ENCODE peak calls at places on chromosome 2, in six cellular contexts. One of them, this sample, is unnamed.

GRCh38 chr2:109069430-109070194 is 59.4 kb upstream of the SH3RF3 start:
- DNase-seq in PC-9: no peak
- DNase-seq in right lobe of liver: no peak
- DNase-seq in pancreas: no peak
- DNase-seq in A549: no peak
- DNase-seq in IMR-90: no peak
- DNase-seq in this sample: no peak

GRCh38 chr2:199806179-199806578 is 44.8 kb downstream of the FTCDNL1 start:
- DNase-seq in right lobe of liver: no peak
- DNase-seq in A549: no peak
- DNase-seq in IMR-90: peak; percentile 74
- DNase-seq in PC-9: no peak
- DNase-seq in pancreas: no peak
- DNase-seq in this sample: no peak

GRCh38 chr2:197674546-197674945 is 841 bp downstream of the RFTN2 start:
- DNase-seq in IMR-90: peak; percentile 26
- DNase-seq in A549: no peak
- DNase-seq in PC-9: no peak
- DNase-seq in pancreas: no peak
- DNase-seq in right lobe of liver: no peak
- DNase-seq in this sample: no peak

GRCh38 chr2:108534577-108535379 is 508 bp downstream of the LIMS1 start:
- DNase-seq in A549: peak; percentile 32
- DNase-seq in IMR-90: no peak
- DNase-seq in pancreas: peak; percentile 50
- DNase-seq in PC-9: no peak
- DNase-seq in right lobe of liver: peak; percentile 62
- DNase-seq in this sample: no peak

GRCh38 chr2:145108385-145108784 is 588.5 kb upstream of the ZEB2 start:
- DNase-seq in right lobe of liver: peak; percentile 45
- DNase-seq in IMR-90: peak; percentile 35
- DNase-seq in A549: no peak
- DNase-seq in pancreas: peak; percentile 10
- DNase-seq in PC-9: no peak
- DNase-seq in this sample: no peak

GRCh38 chr2:225036431-225036830 is 5.8 kb downstream of the DOCK10 start:
- DNase-seq in right lobe of liver: no peak
- DNase-seq in PC-9: no peak
- DNase-seq in A549: no peak
- DNase-seq in pancreas: no peak
- DNase-seq in IMR-90: no peak
- DNase-seq in this sample: no peak

GRCh38 chr2:206586609-206587008 is 55.7 kb upstream of the FAM237A start:
- DNase-seq in IMR-90: no peak
- DNase-seq in right lobe of liver: no peak
- DNase-seq in A549: no peak
- DNase-seq in pancreas: no peak
- DNase-seq in PC-9: no peak
- DNase-seq in this sample: no peak

GRCh38 chr2:83006991-83007390 is 1452.1 kb downstream of the SUCLG1 start:
- DNase-seq in IMR-90: no peak
- DNase-seq in PC-9: no peak
- DNase-seq in A549: no peak
- DNase-seq in right lobe of liver: no peak
- DNase-seq in pancreas: no peak
- DNase-seq in this sample: no peak

GRCh38 chr2:170972508-170973224 is 43.6 kb downstream of the GORASP2 start:
- DNase-seq in IMR-90: no peak
- DNase-seq in A549: no peak
- DNase-seq in right lobe of liver: peak; percentile 60
- DNase-seq in PC-9: no peak
- DNase-seq in pancreas: no peak
- DNase-seq in this sample: no peak

GRCh38 chr2:37698931-37699481 is 27.6 kb upstream of the CDC42EP3 start:
- DNase-seq in A549: no peak
- DNase-seq in IMR-90: peak; percentile 73
- DNase-seq in PC-9: peak; percentile 23
- DNase-seq in pancreas: no peak
- DNase-seq in right lobe of liver: no peak
- DNase-seq in this sample: no peak

GRCh38 chr2:162773352-162773751 is 65.2 kb downstream of the KCNH7 start:
- DNase-seq in pancreas: no peak
- DNase-seq in right lobe of liver: no peak
- DNase-seq in PC-9: no peak
- DNase-seq in A549: no peak
- DNase-seq in IMR-90: no peak
- DNase-seq in this sample: no peak

GRCh38 chr2:10659898-10660568 is 29.7 kb downstream of the NOL10 start:
- DNase-seq in IMR-90: peak; percentile 90
- DNase-seq in right lobe of liver: peak; percentile 72
- DNase-seq in A549: peak; percentile 65
- DNase-seq in pancreas: peak; percentile 33
- DNase-seq in PC-9: peak; percentile 76
- DNase-seq in this sample: no peak

GRCh38 chr2:150136407-150136806 is 351.1 kb downstream of the RND3 start:
- DNase-seq in IMR-90: no peak
- DNase-seq in PC-9: no peak
- DNase-seq in right lobe of liver: no peak
- DNase-seq in pancreas: no peak
- DNase-seq in A549: no peak
- DNase-seq in this sample: no peak

GRCh38 chr2:20611077-20611843 is 39.6 kb downstream of the HS1BP3 start:
- DNase-seq in A549: no peak
- DNase-seq in IMR-90: peak; percentile 97
- DNase-seq in PC-9: peak; percentile 74
- DNase-seq in right lobe of liver: peak; percentile 84
- DNase-seq in pancreas: peak; percentile 42
- DNase-seq in this sample: no peak

GRCh38 chr2:127143851-127144782 is 37.2 kb upstream of the BIN1 start:
- DNase-seq in right lobe of liver: no peak
- DNase-seq in PC-9: no peak
- DNase-seq in IMR-90: peak; percentile 49
- DNase-seq in A549: no peak
- DNase-seq in pancreas: no peak
- DNase-seq in this sample: no peak

DNA sequence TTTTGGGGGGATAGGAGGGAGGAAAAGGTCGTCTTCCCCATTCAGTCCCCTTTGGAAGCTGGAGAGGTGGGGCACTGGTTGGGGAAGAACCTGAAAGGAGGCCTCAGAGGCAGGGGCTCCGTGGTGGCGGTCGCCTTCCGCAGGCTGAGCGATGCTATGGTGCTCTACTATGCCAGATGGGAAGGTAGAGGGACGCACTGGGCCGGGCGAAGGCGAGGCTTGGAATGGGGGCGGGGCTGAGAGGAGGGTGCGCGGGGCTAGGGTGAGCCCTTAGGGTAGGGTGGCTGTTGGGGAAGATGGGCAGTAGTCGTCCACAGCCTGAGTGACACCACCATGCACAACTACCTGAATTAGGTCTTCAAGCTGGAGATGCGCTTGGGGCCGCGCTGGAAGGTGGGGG is 11.1 kb downstream of the ZAP70 start:
- DNase-seq in A549: no peak
- DNase-seq in IMR-90: no peak
- DNase-seq in pancreas: no peak
- DNase-seq in PC-9: no peak
- DNase-seq in right lobe of liver: no peak
- DNase-seq in this sample: no peak
- TF ChIP-seq CTCF in A549: no peak
- TF ChIP-seq CTCF in IMR-90: no peak
- TF ChIP-seq CTCF in pancreas: no peak
- TF ChIP-seq CTCF in PC-9: no peak
- TF ChIP-seq CTCF in right lobe of liver: no peak
- TF ChIP-seq CTCF in this sample: no peak

GRCh38 chr2:233643128-233643527 is 6.9 kb downstream of the UGT1A10 start:
- DNase-seq in IMR-90: no peak
- DNase-seq in PC-9: peak; percentile 45
- DNase-seq in pancreas: no peak
- DNase-seq in A549: no peak
- DNase-seq in right lobe of liver: no peak
- DNase-seq in this sample: no peak
- TF ChIP-seq CTCF in IMR-90: peak; percentile 10
- TF ChIP-seq CTCF in PC-9: peak; percentile 69
- TF ChIP-seq CTCF in pancreas: no peak
- TF ChIP-seq CTCF in A549: no peak
- TF ChIP-seq CTCF in right lobe of liver: peak; percentile 33
- TF ChIP-seq CTCF in this sample: no peak

DNA sequence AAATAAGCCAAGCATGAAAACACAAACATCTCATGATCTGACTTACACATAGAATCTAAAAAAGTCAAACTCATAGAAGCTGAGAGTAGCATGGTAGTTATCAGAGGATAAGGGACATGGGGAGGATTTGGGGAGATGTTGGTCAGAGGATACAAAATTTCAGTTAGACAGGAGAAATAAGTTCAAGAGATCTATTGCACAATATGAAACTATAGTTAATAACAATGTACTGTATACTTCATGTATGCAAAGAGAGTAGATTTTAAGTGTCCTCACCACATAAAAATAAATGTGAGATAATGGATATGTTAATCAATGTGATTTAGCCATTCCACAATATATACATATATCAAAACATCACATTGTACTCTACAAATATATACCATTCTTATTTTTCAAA is 10.0 kb upstream of the ASNSD1 start:
- DNase-seq in right lobe of liver: no peak
- DNase-seq in PC-9: no peak
- DNase-seq in A549: no peak
- DNase-seq in pancreas: no peak
- DNase-seq in IMR-90: no peak
- DNase-seq in this sample: no peak
- TF ChIP-seq CTCF in right lobe of liver: no peak
- TF ChIP-seq CTCF in PC-9: no peak
- TF ChIP-seq CTCF in A549: no peak
- TF ChIP-seq CTCF in pancreas: no peak
- TF ChIP-seq CTCF in IMR-90: no peak
- TF ChIP-seq CTCF in this sample: no peak

GRCh38 chr2:181656450-181657261 is at the start of gene CERKL:
- DNase-seq in IMR-90: peak; percentile 2
- DNase-seq in A549: peak; percentile 64
- DNase-seq in right lobe of liver: no peak
- DNase-seq in PC-9: peak; percentile 89
- DNase-seq in pancreas: peak; percentile 42
- DNase-seq in this sample: peak; percentile 25
- TF ChIP-seq CTCF in IMR-90: no peak
- TF ChIP-seq CTCF in A549: no peak
- TF ChIP-seq CTCF in right lobe of liver: no peak
- TF ChIP-seq CTCF in PC-9: no peak
- TF ChIP-seq CTCF in pancreas: no peak
- TF ChIP-seq CTCF in this sample: no peak

DNA sequence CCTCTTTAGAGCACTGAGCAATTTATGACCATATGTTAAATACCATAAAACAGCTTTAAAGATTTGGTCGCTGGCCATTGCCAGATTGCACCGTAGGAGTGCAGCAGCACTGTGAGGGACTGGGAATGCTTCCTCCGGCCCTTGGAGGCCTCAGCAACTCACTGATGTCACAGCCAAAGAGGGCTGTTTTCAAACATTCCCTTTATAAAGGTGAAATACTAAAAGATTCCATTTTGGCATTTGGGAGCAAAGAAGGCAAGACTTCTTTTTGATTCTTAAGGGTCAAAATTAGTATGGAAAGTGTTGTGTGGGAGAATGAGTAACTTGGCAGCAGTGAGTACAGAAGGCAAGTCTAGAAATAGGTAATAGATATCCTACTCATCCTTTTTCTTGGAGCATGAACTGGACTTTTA is 63.7 kb downstream of the BABAM2 start:
- DNase-seq in right lobe of liver: no peak
- DNase-seq in PC-9: no peak
- DNase-seq in pancreas: no peak
- DNase-seq in IMR-90: peak; percentile 45
- DNase-seq in A549: no peak
- DNase-seq in this sample: no peak
- TF ChIP-seq CTCF in right lobe of liver: no peak
- TF ChIP-seq CTCF in PC-9: no peak
- TF ChIP-seq CTCF in pancreas: no peak
- TF ChIP-seq CTCF in IMR-90: no peak
- TF ChIP-seq CTCF in A549: no peak
- TF ChIP-seq CTCF in this sample: no peak

GRCh38 chr2:209458018-209458979 is 34.5 kb downstream of the MAP2 start:
- DNase-seq in PC-9: no peak
- DNase-seq in IMR-90: no peak
- DNase-seq in pancreas: no peak
- DNase-seq in A549: no peak
- DNase-seq in right lobe of liver: no peak
- DNase-seq in this sample: no peak

GRCh38 chr2:209463835-209464234 is 40.0 kb downstream of the MAP2 start:
- DNase-seq in pancreas: no peak
- DNase-seq in PC-9: no peak
- DNase-seq in IMR-90: no peak
- DNase-seq in right lobe of liver: no peak
- DNase-seq in A549: no peak
- DNase-seq in this sample: no peak

GRCh38 chr2:209460151-209460761 is 36.4 kb downstream of the MAP2 start:
- DNase-seq in right lobe of liver: no peak
- DNase-seq in pancreas: no peak
- DNase-seq in IMR-90: no peak
- DNase-seq in A549: no peak
- DNase-seq in PC-9: no peak
- DNase-seq in this sample: no peak

GRCh38 chr2:209459359-209459758 is 35.5 kb downstream of the MAP2 start:
- DNase-seq in PC-9: no peak
- DNase-seq in pancreas: no peak
- DNase-seq in right lobe of liver: no peak
- DNase-seq in IMR-90: no peak
- DNase-seq in A549: no peak
- DNase-seq in this sample: no peak

DNA sequence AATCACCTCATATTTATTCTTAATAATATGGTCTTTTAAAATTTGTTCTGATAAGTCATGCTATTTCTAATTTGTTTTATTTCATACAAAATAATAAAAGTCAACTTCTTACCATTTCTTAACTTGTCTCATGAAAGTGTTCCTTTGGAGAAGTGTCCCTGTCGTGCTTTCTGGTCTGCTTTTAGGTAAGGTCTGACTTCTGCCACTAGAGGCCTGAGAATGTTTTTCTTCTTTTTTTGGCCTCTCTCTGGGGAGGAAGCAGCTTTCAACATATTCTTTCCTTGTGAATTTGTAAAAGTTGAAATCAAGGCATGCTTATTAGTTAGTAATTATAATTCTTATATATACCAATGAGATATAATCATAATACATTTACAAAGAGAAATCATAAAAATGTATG is 39.4 kb downstream of the MAP2 start:
- DNase-seq in A549: peak; percentile 5
- DNase-seq in right lobe of liver: no peak
- DNase-seq in PC-9: no peak
- DNase-seq in pancreas: no peak
- DNase-seq in IMR-90: no peak
- DNase-seq in this sample: no peak
- TF ChIP-seq CTCF in A549: no peak
- TF ChIP-seq CTCF in right lobe of liver: no peak
- TF ChIP-seq CTCF in PC-9: peak; percentile 15
- TF ChIP-seq CTCF in pancreas: no peak
- TF ChIP-seq CTCF in IMR-90: no peak
- TF ChIP-seq CTCF in this sample: no peak

DNA sequence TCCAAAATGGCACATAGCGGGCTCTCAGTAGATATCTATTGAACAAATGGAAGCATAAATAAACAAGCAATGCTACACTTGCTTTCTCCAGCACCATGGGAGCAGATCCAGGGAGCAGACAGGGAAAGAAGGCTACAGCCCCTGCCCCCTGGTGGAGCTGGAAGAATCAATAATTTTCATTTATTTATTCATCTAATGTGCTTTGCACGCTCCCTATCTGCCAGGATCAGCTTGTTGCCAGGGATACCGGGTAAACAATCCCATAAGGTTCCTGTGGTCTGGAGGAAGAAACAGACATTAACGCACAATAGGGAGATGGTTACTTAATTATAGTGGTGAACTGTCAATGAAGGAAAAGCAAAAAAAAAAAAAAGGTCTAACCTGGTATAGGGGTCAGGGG is 40.1 kb upstream of the CLASP1 start:
- DNase-seq in pancreas: peak; percentile 38
- DNase-seq in A549: peak; percentile 51
- DNase-seq in right lobe of liver: no peak
- DNase-seq in PC-9: peak; percentile 19
- DNase-seq in IMR-90: peak; percentile 69
- DNase-seq in this sample: no peak
- TF ChIP-seq CTCF in pancreas: peak; percentile 22
- TF ChIP-seq CTCF in A549: peak; percentile 18
- TF ChIP-seq CTCF in right lobe of liver: peak; percentile 25
- TF ChIP-seq CTCF in PC-9: peak; percentile 56
- TF ChIP-seq CTCF in IMR-90: peak; percentile 56
- TF ChIP-seq CTCF in this sample: no peak